ENCODE peak calls at places on chromosomes 6 and 20, in six cellular contexts. One of them, this sample, is unnamed.

GRCh38 chr6:47680056-47680455 is 18.3 kb upstream of the ADGRF4 start:
- DNase-seq in testis: no peak
- DNase-seq in right lobe of liver: no peak
- DNase-seq in GM12878: no peak
- DNase-seq in HCT116: no peak
- DNase-seq in thyroid gland: no peak
- DNase-seq in this sample: no peak

GRCh38 chr6:5517781-5518180 is 256.5 kb downstream of the FARS2 start:
- DNase-seq in testis: no peak
- DNase-seq in HCT116: no peak
- DNase-seq in thyroid gland: no peak
- DNase-seq in right lobe of liver: no peak
- DNase-seq in GM12878: no peak
- DNase-seq in this sample: no peak

GRCh38 chr20:3446779-3447178 is 24.0 kb upstream of the ATRN start:
- DNase-seq in testis: no peak
- DNase-seq in GM12878: no peak
- DNase-seq in HCT116: peak
- DNase-seq in right lobe of liver: no peak
- DNase-seq in thyroid gland: no peak
- DNase-seq in this sample: no peak

GRCh38 chr6:49636368-49637332 is at the start of gene RHAG:
- DNase-seq in thyroid gland: no peak
- DNase-seq in HCT116: no peak
- DNase-seq in GM12878: no peak
- DNase-seq in testis: no peak
- DNase-seq in right lobe of liver: no peak
- DNase-seq in this sample: no peak

GRCh38 chr20:38222231-38222922 is 38.2 kb downstream of the KIAA1755 start:
- DNase-seq in testis: peak
- DNase-seq in HCT116: peak
- DNase-seq in GM12878: no peak
- DNase-seq in thyroid gland: peak
- DNase-seq in right lobe of liver: peak
- DNase-seq in this sample: peak

GRCh38 chr20:59785118-59785959 is 148.1 kb downstream of the SYCP2 start:
- DNase-seq in HCT116: no peak
- DNase-seq in testis: no peak
- DNase-seq in GM12878: no peak
- DNase-seq in thyroid gland: no peak
- DNase-seq in right lobe of liver: no peak
- DNase-seq in this sample: no peak

GRCh38 chr6:35691027-35691824 is 2.5 kb upstream of the FKBP5 start:
- DNase-seq in testis: peak
- DNase-seq in right lobe of liver: peak
- DNase-seq in GM12878: no peak
- DNase-seq in thyroid gland: peak
- DNase-seq in HCT116: no peak
- DNase-seq in this sample: peak

GRCh38 chr20:47360489-47361267 is 4.2 kb upstream of the ZMYND8 start:
- DNase-seq in right lobe of liver: peak
- DNase-seq in GM12878: no peak
- DNase-seq in thyroid gland: peak
- DNase-seq in HCT116: peak
- DNase-seq in testis: peak
- DNase-seq in this sample: peak

GRCh38 chr6:161583561-161583960 is 309.7 kb upstream of the AGPAT4 start:
- DNase-seq in thyroid gland: no peak
- DNase-seq in GM12878: no peak
- DNase-seq in testis: no peak
- DNase-seq in HCT116: no peak
- DNase-seq in right lobe of liver: no peak
- DNase-seq in this sample: no peak

GRCh38 chr6:138160329-138161117 is 1.2 kb upstream of the ARFGEF3 start:
- DNase-seq in HCT116: no peak
- DNase-seq in thyroid gland: no peak
- DNase-seq in testis: no peak
- DNase-seq in GM12878: no peak
- DNase-seq in right lobe of liver: no peak
- DNase-seq in this sample: no peak

GRCh38 chr6:138161434-138162103 is at the start of gene ARFGEF3:
- DNase-seq in HCT116: no peak
- DNase-seq in testis: peak
- DNase-seq in right lobe of liver: peak
- DNase-seq in GM12878: no peak
- DNase-seq in thyroid gland: peak
- DNase-seq in this sample: peak

GRCh38 chr6:138161118-138161433 is 663 bp upstream of the ARFGEF3 start:
- DNase-seq in GM12878: no peak
- DNase-seq in thyroid gland: no peak
- DNase-seq in right lobe of liver: no peak
- DNase-seq in HCT116: no peak
- DNase-seq in testis: no peak
- DNase-seq in this sample: no peak

GRCh38 chr6:138162104-138162946 is 586 bp downstream of the ARFGEF3 start:
- DNase-seq in right lobe of liver: no peak
- DNase-seq in GM12878: no peak
- DNase-seq in thyroid gland: peak
- DNase-seq in HCT116: no peak
- DNase-seq in testis: peak
- DNase-seq in this sample: no peak

DNA sequence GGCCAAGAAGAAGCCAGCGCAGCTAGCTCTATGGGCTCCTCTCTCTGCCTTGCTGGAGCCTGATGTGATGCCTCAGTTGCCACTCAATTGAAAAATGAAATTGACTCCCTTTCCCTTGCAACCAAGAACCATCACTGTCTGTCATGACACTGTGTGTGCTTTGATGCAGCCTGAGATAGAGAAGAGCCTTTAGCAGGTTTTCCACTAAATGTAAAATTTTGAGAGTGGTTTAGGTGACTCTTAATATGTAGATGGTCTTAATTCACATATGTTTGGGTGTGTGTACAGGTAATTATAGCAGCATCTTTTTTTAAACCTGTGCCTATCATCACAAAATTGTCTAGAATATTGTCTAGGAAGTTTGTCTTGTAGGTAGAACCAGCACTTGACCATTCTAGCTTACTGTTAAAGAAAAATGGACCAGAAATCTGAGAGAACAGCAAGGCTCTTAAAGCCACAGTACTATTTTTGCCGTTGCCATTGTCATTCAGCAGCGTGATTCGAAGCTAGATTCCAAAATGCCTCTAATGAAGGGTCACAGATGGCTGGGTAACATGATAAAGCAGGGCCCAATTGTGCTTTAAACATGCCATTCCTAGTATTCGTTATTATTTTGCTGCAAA is 1.3 kb downstream of the ARFGEF3 start:
- DNase-seq in testis: no peak
- DNase-seq in GM12878: no peak
- DNase-seq in thyroid gland: no peak
- DNase-seq in HCT116: no peak
- DNase-seq in right lobe of liver: no peak
- DNase-seq in this sample: no peak
- H3K4me3 ChIP-seq in testis: no peak
- H3K4me3 ChIP-seq in GM12878: no peak
- H3K4me3 ChIP-seq in thyroid gland: peak
- H3K4me3 ChIP-seq in HCT116: peak
- H3K4me3 ChIP-seq in right lobe of liver: no peak
- H3K4me3 ChIP-seq in this sample: no peak

GRCh38 chr6:79076881-79077641 is 993 bp downstream of the PHIP start:
- DNase-seq in right lobe of liver: peak
- DNase-seq in testis: peak
- DNase-seq in HCT116: peak
- DNase-seq in GM12878: no peak
- DNase-seq in thyroid gland: peak
- DNase-seq in this sample: peak
- TF ChIP-seq POLR2A in right lobe of liver: peak
- TF ChIP-seq POLR2A in testis: no peak
- TF ChIP-seq POLR2A in HCT116: no peak
- TF ChIP-seq POLR2A in GM12878: peak
- TF ChIP-seq POLR2A in thyroid gland: no peak
- TF ChIP-seq POLR2A in this sample: peak

DNA sequence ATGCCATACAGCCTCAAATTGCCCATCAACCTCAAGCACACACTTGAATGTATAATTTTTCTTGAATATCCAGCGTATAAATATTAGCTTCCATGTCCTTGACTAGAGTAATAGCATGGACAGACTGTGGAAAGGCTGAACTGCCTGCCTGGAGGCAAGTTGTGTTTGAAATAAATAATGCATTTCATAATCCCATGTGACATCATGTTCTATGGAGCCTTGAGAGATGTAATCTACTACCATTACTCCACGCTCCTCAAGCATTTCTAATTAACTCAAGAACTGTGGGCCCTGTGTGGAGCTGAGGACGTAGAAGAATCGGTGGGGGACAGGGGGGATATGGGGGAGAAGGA is 94.2 kb downstream of the CDS2 start:
- DNase-seq in right lobe of liver: no peak
- DNase-seq in HCT116: no peak
- DNase-seq in GM12878: no peak
- DNase-seq in thyroid gland: no peak
- DNase-seq in testis: no peak
- DNase-seq in this sample: no peak
- H3K4me3 ChIP-seq in right lobe of liver: no peak
- H3K4me3 ChIP-seq in HCT116: no peak
- H3K4me3 ChIP-seq in GM12878: no peak
- H3K4me3 ChIP-seq in thyroid gland: no peak
- H3K4me3 ChIP-seq in testis: no peak
- H3K4me3 ChIP-seq in this sample: no peak

GRCh38 chr20:17598013-17598550 is 28.2 kb downstream of the DSTN start:
- DNase-seq in GM12878: no peak
- DNase-seq in HCT116: no peak
- DNase-seq in thyroid gland: no peak
- DNase-seq in testis: no peak
- DNase-seq in right lobe of liver: no peak
- DNase-seq in this sample: no peak

GRCh38 chr20:17594443-17594842 is 24.6 kb downstream of the DSTN start:
- DNase-seq in GM12878: no peak
- DNase-seq in testis: no peak
- DNase-seq in thyroid gland: peak
- DNase-seq in HCT116: no peak
- DNase-seq in right lobe of liver: no peak
- DNase-seq in this sample: no peak

GRCh38 chr20:17590245-17590644 is 20.4 kb downstream of the DSTN start:
- DNase-seq in thyroid gland: no peak
- DNase-seq in GM12878: no peak
- DNase-seq in testis: no peak
- DNase-seq in right lobe of liver: no peak
- DNase-seq in HCT116: no peak
- DNase-seq in this sample: no peak

GRCh38 chr20:17593902-17594301 is 24.0 kb downstream of the DSTN start:
- DNase-seq in thyroid gland: peak
- DNase-seq in right lobe of liver: no peak
- DNase-seq in GM12878: no peak
- DNase-seq in testis: no peak
- DNase-seq in HCT116: no peak
- DNase-seq in this sample: no peak

GRCh38 chr20:17595846-17596245 is 26.0 kb downstream of the DSTN start:
- DNase-seq in thyroid gland: no peak
- DNase-seq in testis: no peak
- DNase-seq in HCT116: no peak
- DNase-seq in GM12878: no peak
- DNase-seq in right lobe of liver: no peak
- DNase-seq in this sample: no peak
- TF ChIP-seq POLR2A in thyroid gland: no peak
- TF ChIP-seq POLR2A in testis: no peak
- TF ChIP-seq POLR2A in HCT116: no peak
- TF ChIP-seq POLR2A in GM12878: no peak
- TF ChIP-seq POLR2A in right lobe of liver: no peak
- TF ChIP-seq POLR2A in this sample: no peak

GRCh38 chr6:168442646-168443045 is 1.7 kb downstream of the SMOC2 start:
- DNase-seq in right lobe of liver: no peak
- DNase-seq in HCT116: no peak
- DNase-seq in testis: no peak
- DNase-seq in GM12878: no peak
- DNase-seq in thyroid gland: no peak
- DNase-seq in this sample: no peak

GRCh38 chr6:168437751-168438150 is 3.2 kb upstream of the SMOC2 start:
- DNase-seq in testis: no peak
- DNase-seq in thyroid gland: no peak
- DNase-seq in HCT116: no peak
- DNase-seq in GM12878: no peak
- DNase-seq in right lobe of liver: no peak
- DNase-seq in this sample: no peak

GRCh38 chr6:168440520-168441433 is at the start of gene SMOC2:
- DNase-seq in right lobe of liver: no peak
- DNase-seq in HCT116: no peak
- DNase-seq in testis: peak
- DNase-seq in GM12878: no peak
- DNase-seq in thyroid gland: peak
- DNase-seq in this sample: no peak

GRCh38 chr6:168439791-168440491 is 1.0 kb upstream of the SMOC2 start:
- DNase-seq in thyroid gland: no peak
- DNase-seq in GM12878: no peak
- DNase-seq in right lobe of liver: no peak
- DNase-seq in HCT116: no peak
- DNase-seq in testis: no peak
- DNase-seq in this sample: no peak

GRCh38 chr6:168441434-168442391 is 729 bp downstream of the SMOC2 start:
- DNase-seq in testis: no peak
- DNase-seq in right lobe of liver: no peak
- DNase-seq in GM12878: no peak
- DNase-seq in thyroid gland: no peak
- DNase-seq in HCT116: no peak
- DNase-seq in this sample: no peak
- H3K4me3 ChIP-seq in testis: peak
- H3K4me3 ChIP-seq in right lobe of liver: no peak
- H3K4me3 ChIP-seq in GM12878: no peak
- H3K4me3 ChIP-seq in thyroid gland: peak
- H3K4me3 ChIP-seq in HCT116: no peak
- H3K4me3 ChIP-seq in this sample: no peak

DNA sequence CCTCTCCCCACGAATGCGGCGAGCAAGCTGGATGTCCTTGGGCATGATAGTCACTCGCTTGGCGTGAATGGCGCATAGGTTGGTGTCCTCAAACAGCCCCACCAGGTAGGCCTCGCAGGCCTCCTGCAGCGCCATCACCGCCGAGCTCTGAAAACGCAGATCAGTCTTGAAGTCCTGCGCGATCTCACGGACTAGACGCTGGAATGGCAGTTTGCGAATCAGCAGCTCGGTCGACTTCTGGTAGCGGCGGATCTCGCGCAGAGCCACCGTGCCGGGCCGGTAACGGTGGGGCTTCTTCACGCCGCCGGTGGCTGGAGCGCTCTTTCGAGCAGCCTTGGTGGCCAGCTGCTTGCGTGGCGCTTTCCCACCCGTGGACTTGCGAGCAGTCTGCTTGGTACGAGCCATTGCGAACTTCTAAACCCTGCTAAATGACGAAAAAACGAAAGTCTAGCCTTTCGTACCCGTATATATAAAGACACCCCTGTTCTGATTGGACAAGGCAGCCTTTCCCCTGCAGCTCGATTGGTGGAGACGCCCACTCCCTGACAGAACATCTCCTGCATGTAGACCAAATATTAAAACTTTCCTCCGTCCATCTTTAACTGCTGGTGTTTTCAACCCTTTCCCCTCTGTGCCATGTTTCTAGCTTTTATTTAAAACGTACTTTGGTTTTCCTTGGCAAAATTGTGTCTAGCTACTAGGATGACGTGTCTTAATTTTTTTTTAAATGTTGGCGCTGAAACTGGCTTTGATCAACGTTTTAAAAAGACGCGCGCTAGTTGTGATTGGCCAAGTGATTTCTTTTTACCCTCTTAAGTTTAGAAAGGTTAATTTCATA is 109.8 kb downstream of the HFE start:
- DNase-seq in GM12878: peak
- DNase-seq in testis: peak
- DNase-seq in HCT116: peak
- DNase-seq in thyroid gland: peak
- DNase-seq in right lobe of liver: peak
- DNase-seq in this sample: peak
- TF ChIP-seq POLR2A in GM12878: peak
- TF ChIP-seq POLR2A in testis: peak
- TF ChIP-seq POLR2A in HCT116: peak
- TF ChIP-seq POLR2A in thyroid gland: no peak
- TF ChIP-seq POLR2A in right lobe of liver: peak
- TF ChIP-seq POLR2A in this sample: peak